ENCODE peak calls at places on chromosomes 11 and 22, in eight cellular contexts. U is kidney, P is astrocyte, Y is right cardiac atrium, V is testis, O is K562, C is left ventricle myocardium inferior, N is GM23338. M is an unnamed sample.
A peak's percentile ranks its signal among the peaks of the same experiment; 100 is the strongest.

GRCh38 chr11:84899740-84900139 is 727.4 kb downstream of the DLG2 start:
- DNase-seq in U (no peak), N (peak; percentile 87), Y (no peak), C (no peak), O (peak; percentile 9), P (peak; percentile 53), V (no peak), M (no peak)

GRCh38 chr11:112881461-112881860 is 79.8 kb upstream of the NCAM1 start:
- DNase-seq in V (peak; percentile 85), P (peak; percentile 67), C (peak; percentile 75), O (peak; percentile 68), N (peak; percentile 88), U (peak; percentile 88), Y (peak; percentile 90), M (peak; percentile 94)

GRCh38 chr11:73342633-73343032 is 33.6 kb upstream of the RELT start:
- DNase-seq in V (peak; percentile 30), N (peak; percentile 67), C (no peak), U (no peak), P (no peak), Y (no peak), O (no peak), M (peak; percentile 30)

GRCh38 chr22:42969348-42969975 is 45.5 kb downstream of the PACSIN2 start:
- DNase-seq in Y (no peak), C (no peak), U (no peak), O (no peak), N (no peak), P (peak; percentile 95), V (no peak), M (no peak)

GRCh38 chr11:14585438-14585837 is 58.2 kb upstream of the PDE3B start:
- DNase-seq in N (no peak), U (no peak), O (no peak), Y (no peak), C (no peak), P (no peak), V (no peak), M (no peak)

GRCh38 chr22:33599596-33599995 is 320.7 kb downstream of the LARGE1 start:
- DNase-seq in Y (no peak), C (no peak), N (no peak), U (no peak), O (no peak), V (no peak), P (no peak), M (no peak)

GRCh38 chr11:64716471-64717267 is 6.3 kb downstream of the NRXN2 start:
- DNase-seq in N (no peak), U (no peak), V (no peak), Y (no peak), C (no peak), P (no peak), O (no peak), M (no peak)

GRCh38 chr22:27625769-27626674 is 175.5 kb downstream of the MN1 start:
- DNase-seq in Y (peak; percentile 6), O (no peak), U (no peak), N (no peak), V (no peak), C (no peak), P (no peak), M (no peak)

GRCh38 chr11:111602865-111603632 is 800 bp downstream of the SIK2 start:
- DNase-seq in P (peak; percentile 37), N (peak; percentile 59), V (peak; percentile 26), Y (peak; percentile 78), O (peak; percentile 43), C (no peak), U (no peak), M (peak; percentile 39)

GRCh38 chr11:36361901-36362391 is 65.9 kb downstream of the PRR5L start:
- DNase-seq in N (peak; percentile 43), U (peak; percentile 71), C (no peak), P (peak; percentile 98), V (peak; percentile 23), Y (peak; percentile 59), O (no peak), M (no peak)

GRCh38 chr11:57269580-57270021 is 32.6 kb upstream of the APLNR start:
- DNase-seq in P (no peak), V (no peak), Y (no peak), U (peak; percentile 75), N (no peak), O (no peak), C (no peak), M (no peak)

GRCh38 chr11:33490842-33491370 is 209.7 kb downstream of the C11orf91 start:
- DNase-seq in N (no peak), Y (no peak), O (no peak), U (no peak), P (no peak), C (no peak), V (no peak), M (no peak)

GRCh38 chr11:58028687-58029411 is 1.9 kb upstream of the OR6Q1 start:
- DNase-seq in N (no peak), Y (no peak), O (no peak), V (no peak), C (no peak), U (peak; percentile 75), P (peak; percentile 60), M (no peak)

GRCh38 chr11:100152751-100153150 is 534.3 kb upstream of the ARHGAP42 start:
- DNase-seq in P (no peak), O (no peak), V (no peak), Y (no peak), U (no peak), N (no peak), C (no peak), M (no peak)

GRCh38 chr22:25081409-25081824 is 118.2 kb upstream of the CRYBB3 start:
- DNase-seq in U (no peak), N (peak; percentile 73), Y (no peak), C (no peak), P (no peak), V (peak; percentile 58), O (peak; percentile 45), M (no peak)

GRCh38 chr11:65766535-65766934 is 14.2 kb downstream of the AP5B1 start:
- DNase-seq in O (no peak), Y (no peak), U (no peak), P (peak; percentile 71), V (no peak), N (no peak), C (no peak), M (no peak)

GRCh38 chr11:1873048-1873812 is 18.5 kb downstream of the PRR33 start:
- DNase-seq in N (no peak), Y (peak; percentile 70), V (no peak), U (peak; percentile 68), C (peak; percentile 28), O (no peak), P (peak; percentile 14), M (no peak)

GRCh38 chr11:95469268-95469667 is 238.3 kb upstream of the SESN3 start:
- DNase-seq in U (no peak), Y (no peak), V (no peak), N (no peak), C (no peak), O (no peak), P (no peak), M (no peak)

DNA sequence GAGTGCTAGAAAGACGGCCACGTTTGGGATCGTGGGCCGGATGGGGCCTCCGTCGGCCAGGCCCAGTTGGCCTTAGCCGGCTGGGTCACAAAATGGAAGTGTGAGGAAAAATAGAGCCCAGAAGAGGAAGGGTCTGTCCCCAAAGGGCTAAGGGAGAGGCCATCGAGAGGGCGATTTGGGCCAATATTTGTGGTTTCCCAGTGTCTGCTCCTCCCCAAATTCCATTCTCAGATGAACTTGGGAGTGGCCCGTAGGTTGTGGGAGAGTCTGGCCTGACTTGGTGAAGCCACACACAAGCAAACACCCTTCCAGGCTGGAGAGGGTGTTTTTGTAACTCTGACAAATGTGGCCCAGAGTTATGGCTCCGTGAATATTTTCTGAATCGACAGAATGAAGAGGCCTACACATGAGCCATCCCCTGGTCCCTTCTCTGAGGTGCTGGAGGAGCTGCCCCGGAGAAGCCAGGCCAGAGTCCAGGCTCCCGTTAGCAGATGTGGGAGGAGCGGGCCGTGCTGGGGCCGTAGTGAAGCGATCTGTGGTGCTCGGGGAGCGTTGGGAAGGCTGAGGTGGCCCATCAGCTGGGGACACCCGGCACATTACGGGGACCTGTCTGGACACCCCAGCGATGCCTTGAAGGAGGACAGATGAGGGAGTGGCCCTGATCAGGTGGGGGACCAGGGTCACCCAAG is 73.5 kb upstream of the PPARA start:
- DNase-seq in Y (peak; percentile 78), N (peak; percentile 54), C (peak; percentile 52), P (peak; percentile 83), O (no peak), U (peak; percentile 77), V (peak; percentile 58), M (no peak)
- H3K27ac ChIP-seq in Y (peak overlapping the region; percentile 86), N (peak overlapping the region; percentile 39), C (peak overlapping the region; percentile 100), P (peak overlapping the region; percentile 90), O (no peak overlapping the region), U (peak overlapping the region; percentile 84), V (peak overlapping the region; percentile 98), M (peak overlapping the region; percentile 96)

GRCh38 chr11:35103366-35104194 is 35.4 kb upstream of the CD44 start:
- DNase-seq in C (no peak), V (no peak), Y (no peak), U (no peak), O (no peak), P (peak; percentile 99), N (no peak), M (no peak)

GRCh38 chr11:35104655-35105054 is 34.3 kb upstream of the CD44 start:
- DNase-seq in P (no peak), Y (no peak), N (no peak), O (no peak), C (no peak), V (no peak), U (no peak), M (no peak)

GRCh38 chr11:35099278-35100018 is 39.5 kb upstream of the CD44 start:
- DNase-seq in Y (no peak), U (no peak), V (no peak), N (no peak), C (no peak), O (no peak), P (peak; percentile 72), M (no peak)

GRCh38 chr11:35101223-35101622 is 37.7 kb upstream of the CD44 start:
- DNase-seq in Y (no peak), V (no peak), O (no peak), U (no peak), N (no peak), C (no peak), P (no peak), M (no peak)

DNA sequence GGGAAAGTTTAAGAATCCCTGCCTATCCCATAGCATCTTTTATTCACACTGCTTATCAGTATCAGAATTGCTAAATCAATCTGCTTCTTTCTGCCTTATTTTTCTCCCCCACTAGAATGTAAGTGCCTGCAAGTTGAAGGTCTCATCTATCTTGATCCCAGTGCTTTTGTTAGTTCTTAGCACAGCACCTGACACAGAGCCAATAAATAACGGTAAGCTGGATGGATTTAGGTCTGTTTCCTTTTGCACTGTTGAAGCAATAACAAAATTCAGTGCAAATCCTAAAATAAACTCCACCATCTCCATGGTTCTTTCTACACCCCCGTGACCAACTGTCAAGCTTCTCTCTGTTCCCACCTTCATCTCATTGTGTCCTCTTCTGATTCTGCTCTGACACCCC is 36.7 kb upstream of the CD44 start:
- DNase-seq in C (no peak), P (peak; percentile 52), N (no peak), Y (no peak), O (no peak), U (no peak), V (no peak), M (no peak)
- H3K27ac ChIP-seq in C (no peak overlapping the region), P (no peak overlapping the region), N (no peak overlapping the region), Y (no peak overlapping the region), O (no peak overlapping the region), U (no peak overlapping the region), V (no peak overlapping the region), M (no peak overlapping the region)

GRCh38 chr22:31244044-31244942 is 32.2 kb downstream of the LIMK2 start:
- DNase-seq in Y (no peak), O (no peak), U (no peak), N (peak; percentile 75), P (peak; percentile 97), V (no peak), C (no peak), M (no peak)
- H3K27ac ChIP-seq in Y (no peak overlapping the region), O (no peak overlapping the region), U (no peak overlapping the region), N (peak overlapping the region; percentile 81), P (peak overlapping the region; percentile 99), V (no peak overlapping the region), C (no peak overlapping the region), M (no peak overlapping the region)

GRCh38 chr11:47270331-47271271 is 668 bp downstream of the MADD start:
- DNase-seq in O (peak; percentile 74), Y (no peak), C (no peak), P (peak; percentile 61), U (no peak), V (peak; percentile 30), N (peak; percentile 59), M (no peak)
- H3K27ac ChIP-seq in O (peak overlapping the region; percentile 91), Y (peak overlapping the region; percentile 93), C (peak overlapping the region; percentile 98), P (peak overlapping the region; percentile 89), U (peak overlapping the region; percentile 93), V (peak overlapping the region; percentile 97), N (peak overlapping the region; percentile 99), M (peak overlapping the region; percentile 97)

M was measured in caudate nucleus.